ENCODE peak calls at places on chromosomes 5 and 9, in ten cellular contexts. R is CD8-positive, alpha-beta memory T cell; K is neural crest cell; V is NCI-H2029 treated with DMSO at 0.1 percent for 48 hours; P is activated CD4-positive, alpha-beta T cell treated with anti-CD3 and anti-CD28 coated beads, Interleukin-2, amount 10 ng/mL, durations not matched to agents 7 days and 5 days; A is midbrain; S is anterior cingulate cortex; U is central memory CD8-positive, alpha-beta T cell; T is NCI-H1092; Q is stimulated activated CD4-positive, alpha-beta T cell treated with anti-CD3 and anti-CD28 coated beads, TNF-alpha, amount 100 ng/mL, for 24 hours. D is an unnamed sample.

GRCh38 chr5:179791881-179792611 is 1.7 kb upstream of the LTC4S start:
- DNase-seq in S (no peak), A (no peak), U (no peak), T (no peak), P (no peak), R (no peak), K (no peak), Q (no peak), V (no peak), D (no peak)

GRCh38 chr5:10360686-10361085 is 7.2 kb downstream of the MARCHF6 start:
- DNase-seq in V (no peak), U (no peak), T (no peak), P (no peak), S (no peak), A (no peak), R (no peak), Q (no peak), K (no peak), D (no peak)

GRCh38 chr5:74408150-74409043 is 232.1 kb downstream of the ENC1 start:
- DNase-seq in V (peak; percentile 31), Q (no peak), U (no peak), T (no peak), S (no peak), P (no peak), K (no peak), R (no peak), A (no peak), D (no peak)

GRCh38 chr5:14816999-14817761 is 54.4 kb downstream of the ANKH start:
- DNase-seq in R (no peak), P (no peak), V (no peak), K (no peak), A (no peak), U (no peak), Q (no peak), T (no peak), S (no peak), D (peak; percentile 66)

GRCh38 chr5:35979694-35980093 is 11.5 kb downstream of the UGT3A1 start:
- DNase-seq in T (no peak), Q (no peak), R (no peak), A (no peak), P (no peak), K (no peak), U (no peak), V (no peak), S (no peak), D (no peak)

GRCh38 chr5:76367623-76368366 is 35.3 kb upstream of the IQGAP2 start:
- DNase-seq in S (no peak), T (no peak), V (no peak), R (no peak), K (no peak), Q (peak; percentile 11), A (no peak), U (no peak), P (no peak), D (no peak)

GRCh38 chr5:117201016-117201415 is 626.4 kb upstream of the SEMA6A start:
- DNase-seq in K (no peak), A (no peak), V (no peak), S (no peak), T (no peak), R (no peak), Q (no peak), P (no peak), U (no peak), D (no peak)

GRCh38 chr9:21097817-21098216 is 20.1 kb upstream of the IFNB1 start:
- DNase-seq in K (no peak), A (no peak), U (no peak), R (no peak), V (no peak), T (no peak), P (no peak), Q (no peak), S (no peak), D (no peak)

GRCh38 chr5:179322071-179323025 is 22.9 kb downstream of the ADAMTS2 start:
- DNase-seq in K (no peak), A (no peak), U (no peak), Q (no peak), P (no peak), V (no peak), R (peak; percentile 16), S (no peak), T (no peak), D (no peak)

GRCh38 chr5:172999974-173000373 is 16.4 kb downstream of the ATP6V0E1 start:
- DNase-seq in A (peak; percentile 25), T (no peak), R (no peak), Q (no peak), V (no peak), S (no peak), P (no peak), U (no peak), K (no peak), D (no peak)

GRCh38 chr5:139061856-139062255 is 136.3 kb downstream of the SIL1 start:
- DNase-seq in A (peak; percentile 27), K (peak; percentile 9), S (no peak), T (peak; percentile 22), P (no peak), U (no peak), Q (no peak), R (no peak), V (no peak), D (no peak)

GRCh38 chr5:117740268-117740667 is 1165.6 kb upstream of the SEMA6A start:
- DNase-seq in Q (no peak), A (no peak), K (no peak), P (no peak), V (no peak), T (no peak), S (no peak), U (no peak), R (no peak), D (no peak)

GRCh38 chr9:108634164-108634563 is 221.6 kb downstream of the ACTL7B start:
- DNase-seq in U (no peak), K (no peak), Q (no peak), V (peak; percentile 71), S (no peak), R (no peak), A (no peak), P (no peak), T (no peak), D (no peak)

GRCh38 chr9:91429501-91429900 is 5.9 kb upstream of the NFIL3 start:
- DNase-seq in P (no peak), Q (no peak), V (no peak), S (no peak), R (no peak), A (no peak), T (no peak), K (no peak), U (no peak), D (no peak)

GRCh38 chr9:34826999-34827538 is 117.1 kb upstream of the CCL21 start:
- DNase-seq in S (no peak), K (no peak), U (no peak), P (no peak), Q (no peak), V (no peak), A (no peak), R (no peak), T (no peak), D (no peak)

GRCh38 chr5:173530547-173530946 is 85.9 kb downstream of the BOD1 start:
- DNase-seq in R (no peak), U (no peak), S (no peak), V (no peak), Q (no peak), A (no peak), P (no peak), K (no peak), T (no peak), D (no peak)

GRCh38 chr5:37428044-37428443 is 48.9 kb downstream of the WDR70 start:
- DNase-seq in T (no peak), R (no peak), K (no peak), P (no peak), S (no peak), A (no peak), V (no peak), Q (no peak), U (no peak), D (no peak)

GRCh38 chr5:35240892-35241291 is 10.6 kb upstream of the PRLR start:
- DNase-seq in A (no peak), T (no peak), Q (no peak), P (no peak), K (no peak), S (no peak), R (no peak), V (no peak), U (no peak), D (no peak)

GRCh38 chr9:2180171-2180570 is 165.0 kb downstream of the SMARCA2 start:
- DNase-seq in P (no peak), Q (no peak), A (no peak), R (no peak), T (no peak), V (no peak), K (no peak), U (no peak), S (no peak), D (no peak)

GRCh38 chr9:12351293-12351852 is 341.8 kb upstream of the TYRP1 start:
- DNase-seq in S (no peak), R (no peak), K (no peak), U (no peak), A (no peak), Q (no peak), P (no peak), T (no peak), V (no peak), D (no peak)

GRCh38 chr5:77719666-77720363 is 56.3 kb downstream of the TBCA start:
- DNase-seq in Q (no peak), R (no peak), T (no peak), K (no peak), A (no peak), U (no peak), P (no peak), V (no peak), S (no peak), D (no peak)

GRCh38 chr9:35870351-35870923 is at the start of gene OR13J1:
- DNase-seq in S (no peak), U (no peak), P (no peak), V (no peak), R (no peak), T (no peak), A (no peak), Q (no peak), K (no peak), D (no peak)

GRCh38 chr5:160442824-160443431 is 21.3 kb downstream of the PTTG1 start:
- DNase-seq in P (no peak), Q (no peak), V (peak; percentile 20), R (no peak), U (no peak), S (no peak), A (no peak), T (no peak), K (no peak), D (no peak)

GRCh38 chr5:57532513-57533497 is 50.2 kb upstream of the ACTBL2 start:
- DNase-seq in S (no peak), U (no peak), T (no peak), K (no peak), A (no peak), V (no peak), R (no peak), Q (no peak), P (no peak), D (no peak)

GRCh38 chr9:107760469-107761242 is 271.1 kb upstream of the KLF4 start:
- DNase-seq in P (no peak), Q (no peak), V (no peak), U (no peak), K (no peak), A (peak; percentile 28), R (no peak), T (no peak), S (peak; percentile 17), D (no peak)

GRCh38 chr5:138385660-138386059 is 33.2 kb downstream of the KDM3B start:
- DNase-seq in K (no peak), U (no peak), R (no peak), S (no peak), A (no peak), Q (no peak), V (no peak), T (no peak), P (no peak), D (no peak)

GRCh38 chr5:106121972-106122605 is 1548.6 kb downstream of the EFNA5 start:
- DNase-seq in V (no peak), K (peak; percentile 28), Q (no peak), T (no peak), A (no peak), U (no peak), S (no peak), R (no peak), P (no peak), D (no peak)

GRCh38 chr5:157160001-157160400 is 6.1 kb downstream of the GARIN3 start:
- DNase-seq in T (no peak), K (no peak), Q (no peak), R (peak; percentile 70), A (no peak), V (no peak), S (no peak), U (peak; percentile 38), P (no peak), D (no peak)

D was measured in dorsolateral prefrontal cortex.